ENCODE peak calls at places on chromosome 2, in eight cellular contexts. Y is OCI-LY7, H is H9, P is GM23338, W is dorsolateral prefrontal cortex, Z is fibroblast of the aortic adventitia, G is endothelial cell, M is progenitor cell of endocrine pancreas. F is an unnamed sample.

GRCh38 chr2:222561817-222562424 is 94.0 kb downstream of the FARSB start:
- DNase-seq in H (peak; percentile 65), Y (peak; percentile 38), W (no peak), M (peak; percentile 41), G (peak; percentile 70), Z (peak; percentile 57), P (peak; percentile 90), F (peak; percentile 71)

GRCh38 chr2:287471-287885 is 413 bp downstream of the ALKAL2 start:
- DNase-seq in M (peak; percentile 19), W (no peak), H (peak; percentile 63), Z (peak; percentile 7), P (peak; percentile 67), Y (no peak), G (peak; percentile 49), F (peak; percentile 71)

GRCh38 chr2:10501521-10501961 is 53.4 kb upstream of the ODC1 start:
- DNase-seq in H (no peak), Y (no peak), P (no peak), W (peak; percentile 21), Z (no peak), G (no peak), M (no peak), F (no peak)

GRCh38 chr2:190607657-190608357 is 41.1 kb upstream of the NAB1 start:
- DNase-seq in Y (no peak), M (no peak), Z (no peak), G (no peak), H (no peak), W (no peak), P (no peak), F (no peak)

GRCh38 chr2:177201919-177202346 is 10.7 kb upstream of the HNRNPA3 start:
- DNase-seq in W (no peak), P (no peak), Y (no peak), H (no peak), G (no peak), M (no peak), Z (no peak), F (no peak)

GRCh38 chr2:42128731-42129486 is 40.2 kb upstream of the EML4 start:
- DNase-seq in P (no peak), G (no peak), W (no peak), Y (peak; percentile 58), H (no peak), M (no peak), Z (peak; percentile 37), F (peak; percentile 20)

GRCh38 chr2:235300368-235301201 is 193.3 kb upstream of the AGAP1 start:
- DNase-seq in Z (peak; percentile 25), P (no peak), Y (no peak), G (no peak), M (no peak), H (no peak), W (no peak), F (no peak)

GRCh38 chr2:106111882-106112571 is 82.1 kb downstream of the UXS1 start:
- DNase-seq in G (no peak), Z (no peak), W (no peak), M (no peak), P (no peak), Y (no peak), H (no peak), F (no peak)

GRCh38 chr2:190649035-190649797 is at the start of gene NAB1:
- DNase-seq in Z (no peak), M (peak; percentile 51), H (peak; percentile 61), Y (peak; percentile 53), P (peak; percentile 72), G (peak; percentile 52), W (peak; percentile 73), F (peak; percentile 83)

GRCh38 chr2:151904807-151905206 is 76.6 kb upstream of the ARL5A start:
- DNase-seq in Z (peak; percentile 24), M (no peak), H (no peak), P (no peak), W (no peak), Y (no peak), G (no peak), F (no peak)

GRCh38 chr2:240018071-240018750 is 6.9 kb downstream of the NDUFA10 start:
- DNase-seq in H (no peak), G (no peak), P (no peak), Z (no peak), M (no peak), W (no peak), Y (no peak), F (no peak)

GRCh38 chr2:240014327-240014726 is 10.8 kb downstream of the NDUFA10 start:
- DNase-seq in M (no peak), G (no peak), Z (no peak), P (no peak), H (no peak), W (no peak), Y (no peak), F (no peak)

DNA sequence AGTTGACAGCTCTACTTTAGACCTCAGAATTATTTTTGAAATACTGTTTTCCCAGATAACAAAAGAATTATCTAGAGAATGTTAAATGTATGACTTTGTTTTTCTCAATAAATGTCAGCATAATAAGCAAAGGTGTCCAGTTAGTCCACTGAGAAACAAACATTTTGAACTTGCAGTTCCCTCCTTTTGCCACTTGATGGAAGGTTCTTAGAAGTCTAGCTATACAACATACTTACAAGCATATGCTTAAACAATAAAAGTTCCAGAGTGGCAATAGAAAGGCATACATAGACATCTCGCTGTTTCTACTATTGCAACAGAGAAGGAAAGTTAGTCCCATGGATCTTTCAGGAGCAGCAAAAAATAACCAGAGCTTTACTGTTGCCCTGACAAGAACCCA is 11.8 kb downstream of the NDUFA10 start:
- DNase-seq in H (no peak), G (no peak), W (no peak), M (no peak), Y (peak; percentile 6), Z (peak; percentile 16), P (no peak), F (no peak)
- TF ChIP-seq CTCF in H (peak; percentile 37), G (peak; percentile 49), W (no peak), M (peak; percentile 44), Y (peak; percentile 65), Z (peak; percentile 41), P (no peak), F (no peak)

GRCh38 chr2:8819948-8820347 is 17.5 kb downstream of the KIDINS220 start:
- DNase-seq in Y (no peak), G (no peak), Z (no peak), M (no peak), W (no peak), H (no peak), P (no peak), F (no peak)
- TF ChIP-seq CTCF in Y (no peak), G (no peak), Z (no peak), M (no peak), W (no peak), H (no peak), P (no peak), F (no peak)

GRCh38 chr2:227932001-227932400 is 60.6 kb downstream of the DAW1 start:
- DNase-seq in W (no peak), Z (no peak), P (no peak), M (no peak), G (no peak), H (no peak), Y (no peak), F (no peak)

GRCh38 chr2:227933891-227934290 is 62.5 kb downstream of the DAW1 start:
- DNase-seq in H (no peak), Y (no peak), P (no peak), G (no peak), M (no peak), Z (no peak), W (no peak), F (no peak)

DNA sequence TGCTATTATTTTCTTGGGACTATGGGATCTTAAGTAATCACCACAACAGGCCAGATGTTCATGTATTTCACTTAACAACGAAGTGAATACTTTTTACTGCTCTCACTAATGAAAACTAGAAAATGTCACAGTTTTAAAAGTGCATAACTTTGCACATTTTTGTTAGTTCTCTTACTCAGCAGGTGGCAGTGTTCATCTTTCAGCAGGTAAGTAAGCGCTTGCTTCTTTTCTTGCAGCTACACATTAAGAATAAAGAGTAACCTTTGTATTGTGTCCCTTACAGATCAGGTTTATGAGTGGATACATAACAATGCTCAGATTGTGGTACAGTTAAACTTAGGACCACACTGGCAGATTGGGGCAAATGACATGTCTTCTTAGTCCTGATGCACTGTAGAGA is 61.0 kb downstream of the DAW1 start:
- DNase-seq in H (no peak), M (no peak), P (no peak), G (no peak), Z (no peak), W (no peak), Y (no peak), F (no peak)
- TF ChIP-seq CTCF in H (no peak), M (peak; percentile 24), P (peak; percentile 24), G (no peak), Z (no peak), W (no peak), Y (peak; percentile 29), F (no peak)

DNA sequence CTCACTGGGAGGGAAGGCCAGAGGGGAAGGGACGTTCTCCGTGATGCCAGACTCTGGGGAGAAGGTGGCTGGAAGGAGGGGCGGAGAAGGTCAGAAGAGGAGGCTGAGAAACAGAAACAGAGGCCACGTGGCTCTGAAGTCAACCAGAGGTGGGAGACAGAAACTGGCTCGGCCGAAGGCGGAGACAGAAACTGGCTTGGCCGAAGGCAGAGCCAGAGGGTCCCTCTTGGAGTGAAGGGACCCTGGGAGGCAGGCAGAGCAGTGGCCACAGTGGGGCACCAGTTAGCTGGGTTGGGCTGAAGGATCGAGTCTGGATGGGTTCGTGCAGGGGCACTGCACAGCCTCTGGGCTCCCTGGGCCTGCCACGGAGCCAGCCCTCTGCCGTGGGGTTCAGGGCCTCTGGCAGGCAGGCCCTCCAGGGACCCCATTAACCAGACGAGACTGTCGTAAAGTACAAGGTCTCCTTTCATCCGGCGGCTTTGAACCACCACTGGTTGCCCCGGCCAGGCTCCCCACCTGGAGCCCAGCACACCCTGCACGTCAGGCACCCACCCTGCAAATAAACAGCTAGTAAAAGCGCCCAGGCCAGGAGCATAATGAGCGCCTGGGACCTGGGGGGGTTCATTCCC is 218.8 kb downstream of the DYSF start:
- DNase-seq in G (no peak), M (no peak), Z (no peak), H (peak; percentile 69), P (peak; percentile 53), Y (no peak), W (no peak), F (no peak)
- TF ChIP-seq CTCF in G (no peak), M (peak; percentile 28), Z (no peak), H (peak; percentile 60), P (peak; percentile 74), Y (no peak), W (no peak), F (no peak)

GRCh38 chr2:240344904-240345303 is 90.6 kb upstream of the GPC1 start:
- DNase-seq in P (no peak), M (no peak), H (no peak), Y (no peak), W (no peak), Z (peak; percentile 19), G (no peak), F (no peak)
- TF ChIP-seq CTCF in P (peak; percentile 6), M (no peak), H (no peak), Y (no peak), W (no peak), Z (no peak), G (no peak), F (no peak)

GRCh38 chr2:174903243-174903513 is 102.0 kb downstream of the CHN1 start:
- DNase-seq in W (no peak), Y (no peak), G (no peak), M (no peak), Z (no peak), H (no peak), P (no peak), F (no peak)
- TF ChIP-seq CTCF in W (no peak), Y (no peak), G (no peak), M (no peak), Z (no peak), H (no peak), P (no peak), F (no peak)

GRCh38 chr2:47510745-47511144 is 107.8 kb downstream of the MSH2 start:
- DNase-seq in G (no peak), Y (peak; percentile 27), W (no peak), H (no peak), P (peak; percentile 59), M (no peak), Z (no peak), F (no peak)
- TF ChIP-seq CTCF in G (no peak), Y (peak; percentile 49), W (no peak), H (peak; percentile 47), P (peak; percentile 24), M (no peak), Z (no peak), F (no peak)

F was measured in GM20000.